ENCODE peak calls at places on chromosomes 16 and 17, in six cellular contexts. Q is thoracic aorta, Y is small intestine, D is H7, W is fibroblast of pulmonary artery, E is cardiac fibroblast. M is an unnamed sample.

GRCh38 chr17:78903101-78903779 is at the start of gene CEP295NL:
- DNase-seq in Q (no peak), Y (no peak), D (peak; percentile 88), W (peak; percentile 38), E (peak; percentile 43), M (no peak)

GRCh38 chr16:46929378-46930332 is 43.8 kb downstream of the DNAJA2 start:
- DNase-seq in Q (no peak), Y (peak; percentile 71), D (peak; percentile 96), W (peak; percentile 66), E (peak; percentile 64), M (peak; percentile 31)

GRCh38 chr17:66518108-66518507 is 215.7 kb downstream of the PRKCA start:
- DNase-seq in Q (no peak), Y (no peak), D (no peak), W (no peak), E (no peak), M (no peak)

GRCh38 chr16:73771676-73772075 is 524.9 kb upstream of the PSMD7 start:
- DNase-seq in Q (no peak), Y (no peak), D (no peak), W (peak; percentile 2), E (peak; percentile 22), M (no peak)

GRCh38 chr16:21218135-21218534 is 6.8 kb upstream of the ZP2 start:
- DNase-seq in Q (no peak), Y (no peak), D (no peak), W (peak; percentile 23), E (no peak), M (peak; percentile 12)

GRCh38 chr16:55502801-55503366 is 6.0 kb upstream of the LPCAT2 start:
- DNase-seq in Q (no peak), Y (peak; percentile 96), D (peak; percentile 40), W (peak; percentile 97), E (peak; percentile 98), M (no peak)

GRCh38 chr17:22268912-22269220 is 576.5 kb downstream of the KCNJ18 start:
- DNase-seq in Q (no peak), Y (no peak), D (no peak), W (no peak), E (no peak), M (no peak)

GRCh38 chr17:60599620-60600489 is at the start of gene PPM1D:
- DNase-seq in Q (peak; percentile 98), Y (peak; percentile 99), D (peak; percentile 99), W (peak; percentile 99), E (peak; percentile 100), M (peak; percentile 91)

GRCh38 chr16:48511071-48511540 is 98.9 kb downstream of the N4BP1 start:
- DNase-seq in Q (no peak), Y (no peak), D (no peak), W (peak; percentile 71), E (peak; percentile 79), M (peak; percentile 100)

GRCh38 chr17:42010898-42011516 is 6.2 kb downstream of the DNAJC7 start:
- DNase-seq in Q (no peak), Y (peak; percentile 33), D (peak; percentile 56), W (peak; percentile 55), E (peak; percentile 52), M (peak; percentile 49)

GRCh38 chr16:8882725-8883377 is 700 bp downstream of the LITAFD start:
- DNase-seq in Q (no peak), Y (no peak), D (no peak), W (no peak), E (no peak), M (no peak)

GRCh38 chr16:11201498-11202259 is 54.3 kb downstream of the SOCS1 start:
- DNase-seq in Q (no peak), Y (peak; percentile 72), D (peak; percentile 86), W (peak; percentile 82), E (peak; percentile 67), M (peak; percentile 93)

GRCh38 chr16:8998114-8998513 is 34.4 kb upstream of the USP7 start:
- DNase-seq in Q (no peak), Y (no peak), D (peak; percentile 5), W (peak; percentile 47), E (peak; percentile 35), M (peak; percentile 55)

GRCh38 chr17:68579194-68579900 is 21.8 kb downstream of the FAM20A start:
- DNase-seq in Q (no peak), Y (no peak), D (no peak), W (no peak), E (no peak), M (no peak)

GRCh38 chr17:65902831-65903549 is 288.9 kb downstream of the CEP112 start:
- DNase-seq in Q (no peak), Y (no peak), D (peak; percentile 32), W (no peak), E (no peak), M (no peak)

GRCh38 chr16:25868041-25868600 is 176.4 kb downstream of the HS3ST4 start:
- DNase-seq in Q (no peak), Y (no peak), D (no peak), W (no peak), E (no peak), M (no peak)

GRCh38 chr17:70525976-70526375 is 356.6 kb downstream of the KCNJ2 start:
- DNase-seq in Q (no peak), Y (peak; percentile 14), D (no peak), W (no peak), E (no peak), M (no peak)

GRCh38 chr16:2692948-2693651 is 10.8 kb downstream of the KCTD5 start:
- DNase-seq in Q (no peak), Y (no peak), D (peak; percentile 85), W (no peak), E (no peak), M (no peak)

GRCh38 chr16:2008631-2009301 is 855 bp downstream of the ZNF598 start:
- DNase-seq in Q (no peak), Y (peak; percentile 39), D (peak; percentile 82), W (peak; percentile 57), E (peak; percentile 53), M (no peak)

GRCh38 chr16:68961778-68962402 is 118.6 kb downstream of the TANGO6 start:
- DNase-seq in Q (no peak), Y (no peak), D (no peak), W (peak; percentile 50), E (peak; percentile 5), M (no peak)

GRCh38 chr16:5347561-5347960 is 250.0 kb upstream of the EEF2KMT start:
- DNase-seq in Q (no peak), Y (no peak), D (no peak), W (no peak), E (no peak), M (no peak)

GRCh38 chr17:37671028-37671812 is 28.0 kb upstream of the DDX52 start:
- DNase-seq in Q (no peak), Y (peak; percentile 87), D (no peak), W (no peak), E (no peak), M (peak; percentile 5)

GRCh38 chr16:49876716-49877129 is 20.8 kb upstream of the ZNF423 start:
- DNase-seq in Q (no peak), Y (peak; percentile 45), D (peak; percentile 98), W (peak; percentile 50), E (peak; percentile 57), M (no peak)

DNA sequence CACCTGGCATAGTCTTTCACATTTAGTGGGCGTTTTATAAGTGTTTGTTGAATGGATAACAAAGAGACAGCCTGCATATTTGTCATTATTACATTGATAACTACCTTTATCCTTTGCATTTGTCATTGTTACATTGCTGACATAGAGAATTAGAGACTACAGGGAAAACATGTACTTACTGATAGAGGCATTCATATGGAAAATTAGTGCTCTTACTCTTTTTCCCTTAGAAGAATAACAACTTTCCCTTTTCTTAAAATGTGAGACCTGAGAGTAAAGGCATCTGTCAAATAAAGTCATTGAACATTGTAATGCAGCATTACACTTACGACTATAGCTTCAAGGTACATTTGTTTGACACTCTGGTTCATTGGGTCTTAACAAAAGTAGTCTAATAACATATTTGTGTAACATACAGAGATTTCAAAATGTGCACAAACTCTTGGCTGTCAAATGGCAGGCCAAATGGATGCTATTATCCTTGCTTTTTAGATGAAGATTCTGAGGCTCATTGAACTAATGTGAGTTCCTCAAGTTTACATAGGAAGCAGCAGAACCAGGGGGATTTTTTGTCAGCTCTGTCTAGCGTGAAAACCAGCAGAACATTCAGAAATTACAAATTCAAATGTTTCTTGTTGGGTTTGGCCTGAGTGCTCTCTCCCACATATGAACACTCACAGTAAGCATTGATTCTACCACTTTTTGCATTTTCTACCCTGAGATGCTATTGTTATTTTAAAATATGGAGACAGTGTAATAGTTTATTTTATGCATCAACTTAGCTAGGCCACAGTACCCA is 28.5 kb downstream of the SMIM36 start:
- DNase-seq in Q (no peak), Y (no peak), D (no peak), W (no peak), E (no peak), M (no peak)
- H3K4me3 ChIP-seq in Q (no peak overlapping the region), Y (no peak overlapping the region), D (no peak overlapping the region), W (no peak overlapping the region), E (no peak overlapping the region), M (no peak overlapping the region)

GRCh38 chr16:87435399-87436224 is 43.5 kb downstream of the MAP1LC3B start:
- DNase-seq in Q (no peak), Y (no peak), D (no peak), W (peak; percentile 76), E (peak; percentile 63), M (peak; percentile 67)
- H3K4me3 ChIP-seq in Q (peak overlapping the region; percentile 53), Y (no peak overlapping the region), D (no peak overlapping the region), W (peak overlapping the region; percentile 6), E (peak overlapping the region; percentile 28), M (no peak overlapping the region)

DNA sequence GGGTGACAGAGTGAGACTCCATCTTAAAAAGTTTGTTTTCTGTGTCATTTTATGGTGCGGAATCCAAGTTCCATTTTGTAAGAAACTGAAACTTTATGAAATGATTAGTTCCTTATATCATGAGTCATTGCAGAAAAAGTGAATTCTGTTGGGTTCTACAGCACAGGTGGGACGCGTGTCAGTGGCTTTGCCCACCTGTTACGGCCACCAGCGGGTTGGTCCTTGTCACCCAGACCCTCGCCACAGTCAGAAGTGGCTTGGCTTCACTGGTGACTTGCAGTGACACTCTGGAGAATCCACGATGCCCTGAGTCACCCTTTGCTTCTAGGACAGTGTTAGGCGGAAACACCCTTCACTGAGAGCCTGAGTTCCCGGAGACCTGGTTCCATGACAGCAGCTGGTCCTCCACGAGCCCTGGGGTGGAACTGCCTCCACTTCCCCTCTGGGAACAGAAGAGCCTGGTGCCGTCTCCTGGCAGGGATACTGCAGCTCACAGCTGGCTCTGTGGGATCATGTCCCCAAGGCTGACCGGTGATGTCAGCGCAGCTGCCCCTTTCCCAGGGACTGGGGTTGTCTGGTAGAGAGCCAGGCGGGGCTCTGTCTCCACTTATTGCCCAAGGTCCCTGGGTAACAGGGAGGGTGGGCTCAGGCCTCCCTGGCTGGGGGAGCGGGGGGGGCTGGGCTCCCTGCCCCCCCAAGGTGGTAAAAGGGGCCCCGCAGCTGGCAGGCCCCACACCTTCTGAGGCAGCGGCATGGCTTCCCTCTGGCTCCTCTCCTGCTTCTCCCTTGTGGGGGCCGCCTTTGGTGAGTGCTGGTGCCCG is at the start of gene CTRB1:
- DNase-seq in Q (no peak), Y (no peak), D (peak; percentile 46), W (no peak), E (no peak), M (no peak)
- H3K4me3 ChIP-seq in Q (no peak within 1 kb of the TSS), Y (no peak within 1 kb of the TSS), D (no peak within 1 kb of the TSS), W (no peak within 1 kb of the TSS), E (no peak within 1 kb of the TSS), M (no peak within 1 kb of the TSS)

DNA sequence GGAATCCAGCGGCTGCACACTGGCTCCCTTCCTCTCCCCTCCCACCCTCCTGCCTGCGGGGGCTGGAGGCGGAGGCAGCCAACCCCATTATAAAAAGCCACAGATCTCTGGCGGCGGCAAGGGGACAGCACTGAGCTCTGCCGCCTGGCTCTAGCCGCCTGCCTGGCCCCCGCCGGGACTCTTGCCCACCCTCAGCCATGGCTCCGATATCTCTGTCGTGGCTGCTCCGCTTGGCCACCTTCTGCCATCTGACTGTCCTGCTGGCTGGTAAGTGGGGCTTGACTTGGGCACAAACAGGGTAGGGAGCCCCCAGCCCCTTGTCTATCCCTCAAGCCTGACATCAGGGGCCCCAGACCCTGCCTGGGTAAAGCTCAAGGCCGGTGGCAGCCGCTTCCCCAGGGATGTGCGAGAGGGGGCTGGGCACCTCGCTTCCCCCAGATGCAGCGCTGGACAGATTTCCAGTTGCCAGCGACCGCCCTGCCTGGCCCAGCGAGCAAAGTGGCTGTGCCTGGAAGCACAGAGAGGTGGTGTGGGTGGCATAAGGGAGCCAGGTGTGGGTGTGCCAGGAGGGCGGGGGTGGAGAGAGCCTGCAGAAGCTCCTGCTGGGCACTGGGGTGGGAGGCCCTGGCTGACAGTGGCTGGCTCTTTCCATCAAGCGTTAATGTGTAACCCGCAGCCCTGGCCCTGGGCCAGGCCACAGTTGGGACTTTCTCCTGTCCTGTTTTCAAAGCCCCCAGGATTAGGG is at the start of gene CX3CL1:
- DNase-seq in Q (no peak), Y (peak; percentile 53), D (peak; percentile 93), W (peak; percentile 50), E (peak; percentile 64), M (peak; percentile 29)
- H3K4me3 ChIP-seq in Q (peak within 1 kb of the TSS; percentile 85), Y (peak within 1 kb of the TSS; percentile 28), D (peak within 1 kb of the TSS; percentile 16), W (no peak within 1 kb of the TSS), E (no peak within 1 kb of the TSS), M (peak within 1 kb of the TSS; percentile 8)

M was measured in bronchial epithelial cell.